ENCODE peak calls at places on chromosomes 6 and 20, in nine cellular contexts. D, G, Q, E, T, P, W, U and B are unnamed samples.
A peak's percentile ranks its signal among the peaks of the same experiment; 100 is the strongest.

GRCh38 chr6:75449625-75450206 is 43.9 kb downstream of the FILIP1 start:
- DNase-seq in W (peak; percentile 40), G (peak; percentile 79), E (no peak), T (no peak), D (no peak), U (peak; percentile 35), P (no peak), Q (no peak), B (no peak)

GRCh38 chr6:75204222-75204958 is 1.5 kb downstream of the COL12A1 start:
- DNase-seq in P (peak; percentile 89), E (peak; percentile 87), W (peak; percentile 59), Q (peak; percentile 59), G (peak; percentile 92), T (peak; percentile 34), U (peak; percentile 97), D (peak; percentile 92), B (no peak)

GRCh38 chr6:53340536-53340935 is 8.2 kb downstream of the ELOVL5 start:
- DNase-seq in D (no peak), P (no peak), W (no peak), Q (no peak), U (no peak), T (no peak), G (no peak), E (no peak), B (no peak)

GRCh38 chr6:35181313-35181932 is 32.3 kb upstream of the SCUBE3 start:
- DNase-seq in E (peak; percentile 78), D (no peak), P (no peak), U (peak; percentile 67), G (peak; percentile 65), Q (no peak), T (no peak), W (peak; percentile 66), B (no peak)

GRCh38 chr6:12941422-12941821 is 224.9 kb downstream of the PHACTR1 start:
- DNase-seq in D (no peak), E (no peak), T (no peak), G (peak; percentile 14), W (peak; percentile 41), Q (no peak), U (peak; percentile 25), P (no peak), B (no peak)

GRCh38 chr6:125299257-125299656 is 2.5 kb downstream of the HDDC2 start:
- DNase-seq in T (no peak), E (no peak), U (no peak), D (no peak), G (no peak), Q (no peak), W (no peak), P (no peak), B (no peak)

GRCh38 chr6:76697585-76697984 is 625.1 kb upstream of the IMPG1 start:
- DNase-seq in W (no peak), E (no peak), P (no peak), D (no peak), G (peak; percentile 5), T (no peak), Q (no peak), U (peak; percentile 45), B (no peak)

GRCh38 chr20:11564491-11564890 is 353.2 kb upstream of the BTBD3 start:
- DNase-seq in G (no peak), E (no peak), T (no peak), W (no peak), Q (no peak), U (no peak), P (no peak), D (no peak), B (no peak)

GRCh38 chr20:45783656-45784294 is 7.9 kb downstream of the WFDC3 start:
- DNase-seq in W (peak; percentile 49), T (no peak), G (no peak), D (no peak), U (peak; percentile 29), P (peak; percentile 14), Q (no peak), E (no peak), B (no peak)

GRCh38 chr6:90406142-90406794 is 109.6 kb upstream of the BACH2 start:
- DNase-seq in E (no peak), U (peak; percentile 52), D (no peak), Q (no peak), G (peak; percentile 82), P (peak; percentile 52), W (no peak), T (peak; percentile 49), B (no peak)

GRCh38 chr6:84853901-84854300 is 89.5 kb upstream of the TBX18 start:
- DNase-seq in W (no peak), G (no peak), T (no peak), Q (no peak), P (no peak), E (no peak), U (no peak), D (no peak), B (no peak)

GRCh38 chr6:162882817-162883481 is 155.2 kb downstream of the PACRG start:
- DNase-seq in E (no peak), U (no peak), Q (no peak), P (no peak), G (no peak), T (no peak), D (no peak), W (no peak), B (no peak)

DNA sequence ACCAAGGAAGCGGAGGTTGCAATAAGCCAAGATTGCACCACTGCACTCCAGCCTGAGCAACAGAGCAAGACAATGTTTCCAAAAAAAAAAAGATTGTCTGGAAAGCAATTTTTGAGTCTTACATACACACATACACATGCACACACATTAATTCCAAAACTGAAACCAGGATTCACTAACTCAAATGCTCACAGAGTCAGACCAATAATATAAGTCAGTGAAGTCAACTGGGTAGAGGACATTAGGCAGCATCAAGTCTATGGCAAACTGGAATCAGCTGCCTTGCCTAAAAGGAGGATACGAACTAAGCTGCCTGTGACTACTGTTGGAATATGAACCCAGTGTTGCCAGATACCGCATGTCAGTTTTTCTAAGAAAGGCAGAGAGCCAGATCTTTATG is 15.7 kb downstream of the REM1 start:
- DNase-seq in Q (no peak), U (no peak), E (no peak), T (no peak), G (no peak), W (no peak), D (no peak), P (no peak), B (no peak)
- H3K9me3 ChIP-seq in Q (no peaks in the 10 kb centered on the region), U (no peaks in the 10 kb centered on the region), E (no peaks in the 10 kb centered on the region), T (no peaks in the 10 kb centered on the region), G (no peaks in the 10 kb centered on the region), W (no peaks in the 10 kb centered on the region), D (peaks cover 16% of the 10 kb centered on the region), P (no peaks in the 10 kb centered on the region), B (no peaks in the 10 kb centered on the region)

DNA sequence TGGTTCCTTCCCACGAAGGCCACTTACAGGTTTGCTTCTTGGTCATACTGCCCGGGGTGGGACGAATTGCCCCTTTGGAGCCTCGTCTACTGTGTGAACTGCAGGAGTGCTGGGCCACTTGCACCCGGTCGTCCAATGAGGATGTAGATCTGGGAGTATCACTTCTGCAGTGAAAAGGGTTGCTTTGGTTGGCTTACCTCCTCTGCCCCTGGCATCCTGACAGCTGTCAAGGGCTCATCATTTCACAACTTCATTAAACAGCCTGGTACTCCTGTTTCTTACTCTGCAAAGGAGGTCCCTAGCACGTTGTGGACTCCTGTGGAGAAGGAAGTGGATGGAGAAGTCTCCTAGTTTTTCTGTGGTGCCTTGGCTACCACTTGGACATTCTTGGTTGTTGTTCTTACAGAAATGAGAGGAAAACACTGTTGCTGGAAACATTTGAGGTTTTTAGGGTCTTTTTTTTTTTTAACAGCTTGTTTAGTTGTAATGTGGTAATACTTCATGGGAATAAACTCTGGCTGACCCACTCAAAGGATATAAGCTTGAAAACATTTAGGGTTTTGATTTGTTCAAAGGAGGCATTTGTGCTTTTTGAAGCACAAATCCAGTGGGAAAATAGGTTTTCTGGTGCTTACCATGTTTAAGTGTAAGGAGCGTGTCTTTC is 60.6 kb downstream of the AKAP12 start:
- DNase-seq in D (no peak), E (no peak), Q (no peak), U (no peak), W (no peak), T (no peak), P (no peak), G (no peak), B (no peak)
- H3K9me3 ChIP-seq in D (no peaks in the 10 kb centered on the region), E (no peaks in the 10 kb centered on the region), Q (no peaks in the 10 kb centered on the region), U (no peaks in the 10 kb centered on the region), W (no peaks in the 10 kb centered on the region), T (no peaks in the 10 kb centered on the region), P (no peaks in the 10 kb centered on the region), G (no peaks in the 10 kb centered on the region), B (no peaks in the 10 kb centered on the region)

GRCh38 chr6:17061097-17061496 is 40.8 kb upstream of the STMND1 start:
- DNase-seq in T (no peak), E (no peak), G (no peak), U (no peak), D (no peak), W (no peak), P (no peak), Q (no peak), B (no peak)

GRCh38 chr6:17058550-17058949 is 43.3 kb upstream of the STMND1 start:
- DNase-seq in U (no peak), T (no peak), E (no peak), D (no peak), W (no peak), G (no peak), P (no peak), Q (no peak), B (no peak)

GRCh38 chr6:17057322-17057721 is 44.5 kb upstream of the STMND1 start:
- DNase-seq in W (no peak), D (no peak), P (no peak), U (peak; percentile 21), T (no peak), G (peak; percentile 51), E (no peak), Q (no peak), B (no peak)

GRCh38 chr6:17059022-17059421 is 42.8 kb upstream of the STMND1 start:
- DNase-seq in G (no peak), Q (no peak), D (no peak), W (no peak), U (peak; percentile 10), T (no peak), E (no peak), P (no peak), B (no peak)

DNA sequence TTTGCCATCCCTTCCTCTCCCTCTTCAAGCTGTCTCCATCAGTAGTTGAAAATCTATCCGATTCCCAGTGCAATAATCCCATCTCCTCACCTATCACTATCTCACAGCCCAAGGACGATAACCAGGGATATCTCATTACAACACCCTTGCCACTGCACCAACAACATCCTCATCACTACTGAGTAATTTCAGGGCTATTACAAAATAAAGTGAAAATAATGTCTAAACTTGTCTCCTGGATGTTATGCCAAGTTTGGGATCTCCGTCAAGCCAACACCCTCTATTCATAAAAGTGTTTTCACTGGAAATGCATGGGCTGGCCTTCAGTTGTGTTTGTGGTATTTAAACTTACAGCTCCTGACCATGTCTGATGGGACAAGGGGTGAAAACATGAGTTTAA is 42.0 kb upstream of the STMND1 start:
- DNase-seq in E (no peak), Q (no peak), T (no peak), P (no peak), D (no peak), G (no peak), W (no peak), U (no peak), B (no peak)
- H3K9me3 ChIP-seq in E (no peaks in the 10 kb centered on the region), Q (no peaks in the 10 kb centered on the region), T (no peaks in the 10 kb centered on the region), P (no peaks in the 10 kb centered on the region), D (no peaks in the 10 kb centered on the region), G (no peaks in the 10 kb centered on the region), W (no peaks in the 10 kb centered on the region), U (no peaks in the 10 kb centered on the region), B (no peaks in the 10 kb centered on the region)

DNA sequence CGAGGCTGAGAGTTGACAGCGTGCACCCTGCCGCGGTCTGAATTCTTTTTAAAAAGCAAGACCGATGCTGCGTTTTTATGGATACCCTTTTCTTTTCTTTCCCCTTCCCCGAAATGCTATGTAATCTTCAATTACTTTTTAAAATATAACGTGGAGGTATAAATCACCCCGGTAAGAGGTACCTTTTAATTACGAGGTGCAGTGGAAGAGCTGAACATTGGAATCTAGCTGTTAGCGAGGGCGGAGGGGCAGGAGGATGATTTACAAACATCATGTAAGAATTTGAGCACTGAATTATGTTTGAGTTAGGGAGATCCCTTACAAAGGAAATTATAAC is 1.2 kb downstream of the EYA2 start:
- DNase-seq in G (no peak), D (no peak), P (no peak), W (no peak), U (no peak), E (no peak), Q (no peak), T (no peak), B (no peak)
- H3K9me3 ChIP-seq in G (no peaks in the 10 kb centered on the region), D (peaks cover under 1% of the 10 kb centered on the region), P (peaks cover under 1% of the 10 kb centered on the region), W (peaks cover 3% of the 10 kb centered on the region), U (no peaks in the 10 kb centered on the region), E (no peaks in the 10 kb centered on the region), Q (no peaks in the 10 kb centered on the region), T (no peaks in the 10 kb centered on the region), B (no peaks in the 10 kb centered on the region)